ENCODE peak calls at places on chromosomes 3 and 15, in four cellular contexts. K is activated T-cell treated with anti-CD3 and anti-CD28 coated beads for 1 hour, C is RPMI7951, N is brain microvascular endothelial cell. E is an unnamed sample.

GRCh38 chr3:37779289-37780152 is 82.2 kb upstream of the CTDSPL start:
- DNase-seq in K (no peak), C (peak), N (peak), E (peak)

GRCh38 chr3:50322386-50323091 is at the start of gene HYAL2:
- DNase-seq in K (no peak), C (no peak), N (no peak), E (no peak)

GRCh38 chr15:67509918-67510317 is 11.0 kb upstream of the C15orf61 start:
- DNase-seq in K (no peak), C (no peak), N (no peak), E (no peak)

GRCh38 chr3:57616233-57616632 is 19.1 kb upstream of the ARF4 start:
- DNase-seq in K (no peak), C (no peak), N (no peak), E (no peak)

GRCh38 chr15:57610130-57610529 is 18.4 kb downstream of the MYZAP start:
- DNase-seq in K (no peak), C (peak), N (peak), E (peak)

GRCh38 chr15:76309561-76310330 is 1.5 kb downstream of the ETFA start:
- DNase-seq in K (no peak), C (peak), N (no peak), E (no peak)

GRCh38 chr3:98778852-98779379 is 15.8 kb downstream of the ST3GAL6 start:
- DNase-seq in K (no peak), C (peak), N (peak), E (peak)

GRCh38 chr3:23810342-23811116 is 4.8 kb downstream of the UBE2E1 start:
- DNase-seq in K (peak), C (peak), N (no peak), E (peak)

GRCh38 chr15:45594322-45594721 is 7.1 kb downstream of the BLOC1S6 start:
- DNase-seq in K (no peak), C (no peak), N (no peak), E (no peak)

GRCh38 chr3:114841515-114841914 is 305.6 kb downstream of the ZBTB20 start:
- DNase-seq in K (no peak), C (peak), N (no peak), E (no peak)

GRCh38 chr15:31489801-31490646 is 163.4 kb downstream of the KLF13 start:
- DNase-seq in K (no peak), C (peak), N (peak), E (peak)

GRCh38 chr3:38805765-38806386 is 10.1 kb downstream of the SCN10A start:
- DNase-seq in K (no peak), C (peak), N (peak), E (peak)

GRCh38 chr3:101074518-101074917 is 81.3 kb upstream of the ABI3BP start:
- DNase-seq in K (no peak), C (peak), N (peak), E (peak)

GRCh38 chr3:154022603-154023002 is 98.6 kb upstream of the ARHGEF26 start:
- DNase-seq in K (no peak), C (peak), N (no peak), E (no peak)

GRCh38 chr15:70783041-70783440 is 19.7 kb upstream of the UACA start:
- DNase-seq in K (no peak), C (no peak), N (no peak), E (no peak)

GRCh38 chr15:80072285-80072684 is 12.8 kb downstream of the ZFAND6 start:
- DNase-seq in K (no peak), C (peak), N (peak), E (peak)

GRCh38 chr3:73846951-73847350 is 222.2 kb upstream of the PDZRN3 start:
- DNase-seq in K (no peak), C (no peak), N (no peak), E (no peak)

GRCh38 chr3:101950985-101951733 is 101.8 kb downstream of the NFKBIZ start:
- DNase-seq in K (no peak), C (peak), N (no peak), E (no peak)

GRCh38 chr15:99732268-99732641 is 982 bp downstream of the LYSMD4 start:
- DNase-seq in K (no peak), C (peak), N (no peak), E (no peak)

GRCh38 chr3:87595798-87596197 is 319.4 kb upstream of the POU1F1 start:
- DNase-seq in K (no peak), C (no peak), N (peak), E (no peak)

GRCh38 chr3:174168538-174169254 is 690.4 kb upstream of the NAALADL2 start:
- DNase-seq in K (no peak), C (no peak), N (no peak), E (no peak)

GRCh38 chr15:66071621-66072295 is 181.8 kb downstream of the MEGF11 start:
- DNase-seq in K (no peak), C (no peak), N (no peak), E (no peak)

GRCh38 chr3:72907851-72908620 is 20.2 kb downstream of the GXYLT2 start:
- DNase-seq in K (no peak), C (peak), N (peak), E (peak)

GRCh38 chr15:69554321-69554961 is 101.8 kb downstream of the RPLP1 start:
- DNase-seq in K (no peak), C (no peak), N (no peak), E (no peak)

GRCh38 chr15:38864827-38865604 is 300.4 kb upstream of the RASGRP1 start:
- DNase-seq in K (no peak), C (peak), N (peak), E (peak)

GRCh38 chr15:49038382-49038781 is 7.9 kb downstream of the SECISBP2L start:
- DNase-seq in K (no peak), C (peak), N (no peak), E (no peak)

GRCh38 chr3:150293401-150294001 is 114.6 kb upstream of the TSC22D2 start:
- DNase-seq in K (no peak), C (no peak), N (peak), E (peak)

GRCh38 chr15:66433726-66434125 is 47.0 kb downstream of the MAP2K1 start:
- DNase-seq in K (no peak), C (no peak), N (no peak), E (no peak)

GRCh38 chr3:149400645-149401044 is 23.2 kb upstream of the TM4SF1 start:
- DNase-seq in K (no peak), C (no peak), N (no peak), E (no peak)

GRCh38 chr3:4828279-4829030 is 150.8 kb upstream of the BHLHE40 start:
- DNase-seq in K (no peak), C (peak), N (no peak), E (no peak)

GRCh38 chr3:80889643-80890042 is 871.8 kb downstream of the GBE1 start:
- DNase-seq in K (no peak), C (no peak), N (no peak), E (no peak)

GRCh38 chr3:119643094-119643493 is 17.3 kb downstream of the POPDC2 start:
- DNase-seq in K (no peak), C (peak), N (no peak), E (peak)

GRCh38 chr15:33701304-33701696 is 267.0 kb upstream of the CHRM5 start:
- DNase-seq in K (no peak), C (no peak), N (no peak), E (no peak)

GRCh38 chr15:55774113-55774970 is 31.4 kb upstream of the PRTG start:
- DNase-seq in K (peak), C (peak), N (peak), E (peak)

GRCh38 chr3:111903067-111903511 is 44.0 kb downstream of the PHLDB2 start:
- DNase-seq in K (no peak), C (peak), N (peak), E (peak)

GRCh38 chr3:180705619-180706018 is 26.3 kb upstream of the CCDC39 start:
- DNase-seq in K (no peak), C (no peak), N (no peak), E (no peak)

GRCh38 chr3:36678216-36679013 is 85.9 kb downstream of the DCLK3 start:
- DNase-seq in K (no peak), C (peak), N (peak), E (peak)